ENCODE peak calls at places on chromosomes 4 and X, in five cellular contexts. T, J, W, N and F are unnamed samples.

GRCh38 chrX:30965751-30966150 is 76.7 kb upstream of the TAB3 start:
- DNase-seq in J (no peak), T (no peak), N (no peak), W (no peak), F (no peak)

GRCh38 chrX:17535229-17535628 is 160.2 kb downstream of the NHS start:
- DNase-seq in J (peak), T (no peak), N (no peak), W (peak), F (peak)

GRCh38 chr4:168615294-168615693 is 118.4 kb downstream of the PALLD start:
- DNase-seq in J (no peak), W (no peak), N (no peak), T (no peak), F (no peak)

GRCh38 chrX:69556094-69557011 is 52.2 kb downstream of the NALF2 start:
- DNase-seq in N (no peak), T (peak), J (peak), W (no peak), F (peak)

GRCh38 chrX:106742831-106743230 is 16.3 kb downstream of the RNF128 start:
- DNase-seq in T (no peak), J (no peak), N (no peak), W (no peak), F (no peak)

GRCh38 chrX:22634081-22634480 is 361.4 kb downstream of the CBLL2 start:
- DNase-seq in W (no peak), J (no peak), N (no peak), T (no peak), F (no peak)

GRCh38 chr4:8648816-8649630 is 56.5 kb downstream of the CPZ start:
- DNase-seq in W (no peak), N (no peak), T (no peak), J (peak), F (no peak)

GRCh38 chrX:150080497-150080896 is 142.2 kb upstream of the EOLA2 start:
- DNase-seq in J (no peak), T (no peak), W (no peak), N (no peak), F (no peak)

GRCh38 chr4:125317526-125317880 is 2.7 kb downstream of the FAT4 start:
- DNase-seq in J (peak), T (no peak), N (no peak), W (no peak), F (peak)

GRCh38 chr4:137283737-137284136 is 248.6 kb downstream of the PCDH18 start:
- DNase-seq in T (peak), J (peak), W (no peak), N (no peak), F (no peak)

GRCh38 chr4:121913667-121914066 is 38.2 kb downstream of the TRPC3 start:
- DNase-seq in N (no peak), T (no peak), J (no peak), W (no peak), F (no peak)

GRCh38 chr4:54099959-54100606 is at the start of gene GSX2:
- DNase-seq in J (peak), T (no peak), W (peak), N (no peak), F (peak)

GRCh38 chr4:152850377-152850776 is 70.6 kb downstream of the ARFIP1 start:
- DNase-seq in J (peak), W (no peak), N (peak), T (no peak), F (peak)

GRCh38 chr4:103079621-103080020 is 3.1 kb upstream of the SLC9B2 start:
- DNase-seq in T (no peak), N (no peak), W (no peak), J (no peak), F (no peak)

GRCh38 chrX:13078739-13079444 is 34.5 kb upstream of the FAM9C start:
- DNase-seq in N (no peak), T (no peak), J (peak), W (no peak), F (no peak)

GRCh38 chr4:13640149-13640671 is 12.7 kb upstream of the BOD1L1 start:
- DNase-seq in T (peak), N (no peak), W (no peak), J (peak), F (peak)

GRCh38 chr4:48223633-48224295 is 45.9 kb downstream of the TEC start:
- DNase-seq in T (peak), W (no peak), J (no peak), N (no peak), F (no peak)

GRCh38 chr4:54586343-54586953 is 71.3 kb upstream of the KIT start:
- DNase-seq in N (no peak), W (no peak), J (no peak), T (peak), F (no peak)

GRCh38 chr4:85963231-85963630 is 396.6 kb downstream of the MAPK10 start:
- DNase-seq in N (no peak), J (no peak), T (no peak), W (no peak), F (no peak)